ENCODE peak calls at places on chromosomes 1 and 21, in six cellular contexts. One of them, this sample, is unnamed.

GRCh38 chr1:2493691-2494322 is 17.7 kb downstream of the PLCH2 start:
- DNase-seq in HCEC 1CT: no peak
- DNase-seq in BE2C: no peak
- DNase-seq in small intestine: no peak
- DNase-seq in NCI-H1694 treated with DMSO at 0.1 percent for 48 hours: no peak
- DNase-seq in AG04450: no peak
- DNase-seq in this sample: no peak

GRCh38 chr1:154726443-154726842 is 118.5 kb upstream of the ADAR start:
- DNase-seq in HCEC 1CT: no peak
- DNase-seq in BE2C: no peak
- DNase-seq in small intestine: no peak
- DNase-seq in NCI-H1694 treated with DMSO at 0.1 percent for 48 hours: no peak
- DNase-seq in AG04450: no peak
- DNase-seq in this sample: no peak

GRCh38 chr1:10838541-10838940 is 42.1 kb upstream of the CASZ1 start:
- DNase-seq in HCEC 1CT: no peak
- DNase-seq in BE2C: no peak
- DNase-seq in small intestine: no peak
- DNase-seq in NCI-H1694 treated with DMSO at 0.1 percent for 48 hours: no peak
- DNase-seq in AG04450: no peak
- DNase-seq in this sample: no peak

GRCh38 chr1:199759268-199759724 is 268.2 kb upstream of the NR5A2 start:
- DNase-seq in HCEC 1CT: peak
- DNase-seq in BE2C: no peak
- DNase-seq in small intestine: peak
- DNase-seq in NCI-H1694 treated with DMSO at 0.1 percent for 48 hours: no peak
- DNase-seq in AG04450: no peak
- DNase-seq in this sample: no peak

GRCh38 chr21:43599728-43600127 is 59.6 kb downstream of the HSF2BP start:
- DNase-seq in HCEC 1CT: no peak
- DNase-seq in BE2C: no peak
- DNase-seq in small intestine: no peak
- DNase-seq in NCI-H1694 treated with DMSO at 0.1 percent for 48 hours: no peak
- DNase-seq in AG04450: no peak
- DNase-seq in this sample: no peak

GRCh38 chr1:93908394-93909145 is 660 bp downstream of the GCLM start:
- DNase-seq in HCEC 1CT: peak
- DNase-seq in BE2C: peak
- DNase-seq in small intestine: peak
- DNase-seq in NCI-H1694 treated with DMSO at 0.1 percent for 48 hours: peak
- DNase-seq in AG04450: no peak
- DNase-seq in this sample: peak

GRCh38 chr1:169814265-169814664 is 19.6 kb upstream of the METTL18 start:
- DNase-seq in HCEC 1CT: no peak
- DNase-seq in BE2C: no peak
- DNase-seq in small intestine: no peak
- DNase-seq in NCI-H1694 treated with DMSO at 0.1 percent for 48 hours: no peak
- DNase-seq in AG04450: no peak
- DNase-seq in this sample: no peak

GRCh38 chr1:163673756-163674155 is 352.0 kb downstream of the NUF2 start:
- DNase-seq in HCEC 1CT: peak
- DNase-seq in BE2C: no peak
- DNase-seq in small intestine: no peak
- DNase-seq in NCI-H1694 treated with DMSO at 0.1 percent for 48 hours: no peak
- DNase-seq in AG04450: no peak
- DNase-seq in this sample: peak

GRCh38 chr1:181011301-181012202 is 11.1 kb downstream of the STX6 start:
- DNase-seq in HCEC 1CT: no peak
- DNase-seq in BE2C: no peak
- DNase-seq in small intestine: no peak
- DNase-seq in NCI-H1694 treated with DMSO at 0.1 percent for 48 hours: no peak
- DNase-seq in AG04450: no peak
- DNase-seq in this sample: no peak

GRCh38 chr1:89962024-89962741 is 32.7 kb upstream of the ZNF326 start:
- DNase-seq in HCEC 1CT: no peak
- DNase-seq in BE2C: no peak
- DNase-seq in small intestine: no peak
- DNase-seq in NCI-H1694 treated with DMSO at 0.1 percent for 48 hours: no peak
- DNase-seq in AG04450: no peak
- DNase-seq in this sample: no peak

GRCh38 chr1:53947172-53947835 is 1.2 kb downstream of the LRRC42 start:
- DNase-seq in HCEC 1CT: no peak
- DNase-seq in BE2C: no peak
- DNase-seq in small intestine: no peak
- DNase-seq in NCI-H1694 treated with DMSO at 0.1 percent for 48 hours: peak
- DNase-seq in AG04450: no peak
- DNase-seq in this sample: no peak

GRCh38 chr1:197521118-197521739 is 253.2 kb downstream of the CRB1 start:
- DNase-seq in HCEC 1CT: peak
- DNase-seq in BE2C: peak
- DNase-seq in small intestine: peak
- DNase-seq in NCI-H1694 treated with DMSO at 0.1 percent for 48 hours: peak
- DNase-seq in AG04450: peak
- DNase-seq in this sample: peak

GRCh38 chr1:93625582-93626327 is 55.9 kb downstream of the BCAR3 start:
- DNase-seq in HCEC 1CT: peak
- DNase-seq in BE2C: peak
- DNase-seq in small intestine: no peak
- DNase-seq in NCI-H1694 treated with DMSO at 0.1 percent for 48 hours: no peak
- DNase-seq in AG04450: no peak
- DNase-seq in this sample: no peak

GRCh38 chr1:169608231-169608630 is 21.7 kb downstream of the SELP start:
- DNase-seq in HCEC 1CT: no peak
- DNase-seq in BE2C: no peak
- DNase-seq in small intestine: no peak
- DNase-seq in NCI-H1694 treated with DMSO at 0.1 percent for 48 hours: no peak
- DNase-seq in AG04450: no peak
- DNase-seq in this sample: no peak

GRCh38 chr1:36008546-36009197 is 75.2 kb upstream of the TEKT2 start:
- DNase-seq in HCEC 1CT: peak
- DNase-seq in BE2C: no peak
- DNase-seq in small intestine: no peak
- DNase-seq in NCI-H1694 treated with DMSO at 0.1 percent for 48 hours: no peak
- DNase-seq in AG04450: peak
- DNase-seq in this sample: peak

GRCh38 chr1:194175251-194175650 is 988.8 kb upstream of the B3GALT2 start:
- DNase-seq in HCEC 1CT: no peak
- DNase-seq in BE2C: no peak
- DNase-seq in small intestine: no peak
- DNase-seq in NCI-H1694 treated with DMSO at 0.1 percent for 48 hours: no peak
- DNase-seq in AG04450: no peak
- DNase-seq in this sample: no peak

GRCh38 chr1:55375617-55376258 is 160.6 kb upstream of the USP24 start:
- DNase-seq in HCEC 1CT: peak
- DNase-seq in BE2C: peak
- DNase-seq in small intestine: peak
- DNase-seq in NCI-H1694 treated with DMSO at 0.1 percent for 48 hours: peak
- DNase-seq in AG04450: peak
- DNase-seq in this sample: peak

GRCh38 chr21:44259082-44259705 is 2.5 kb downstream of the DNMT3L start:
- DNase-seq in HCEC 1CT: no peak
- DNase-seq in BE2C: no peak
- DNase-seq in small intestine: no peak
- DNase-seq in NCI-H1694 treated with DMSO at 0.1 percent for 48 hours: no peak
- DNase-seq in AG04450: no peak
- DNase-seq in this sample: no peak

GRCh38 chr1:85894651-85895050 is 186.4 kb upstream of the ZNHIT6 start:
- DNase-seq in HCEC 1CT: peak
- DNase-seq in BE2C: peak
- DNase-seq in small intestine: no peak
- DNase-seq in NCI-H1694 treated with DMSO at 0.1 percent for 48 hours: peak
- DNase-seq in AG04450: peak
- DNase-seq in this sample: peak

GRCh38 chr1:245859510-245860114 is 647.5 kb downstream of the SMYD3 start:
- DNase-seq in HCEC 1CT: peak
- DNase-seq in BE2C: no peak
- DNase-seq in small intestine: peak
- DNase-seq in NCI-H1694 treated with DMSO at 0.1 percent for 48 hours: no peak
- DNase-seq in AG04450: no peak
- DNase-seq in this sample: no peak

GRCh38 chr1:156394835-156395461 is 25.9 kb downstream of the RHBG start:
- DNase-seq in HCEC 1CT: no peak
- DNase-seq in BE2C: no peak
- DNase-seq in small intestine: no peak
- DNase-seq in NCI-H1694 treated with DMSO at 0.1 percent for 48 hours: no peak
- DNase-seq in AG04450: no peak
- DNase-seq in this sample: no peak